ENCODE peak calls at places on chromosomes 3 and 15, in seven cellular contexts. One of them, this sample, is unnamed.

GRCh38 chr15:51718199-51718598 is 19.3 kb downstream of the LYSMD2 start:
- DNase-seq in fibroblast of the aortic adventitia: no peak
- DNase-seq in AG04450: no peak
- DNase-seq in glutamatergic neuron: no peak
- DNase-seq in BE2C: no peak
- DNase-seq in natural killer cell: no peak
- DNase-seq in fibroblast of lung: no peak
- DNase-seq in this sample: no peak

GRCh38 chr3:143604402-143604801 is 243.9 kb downstream of the SLC9A9 start:
- DNase-seq in BE2C: no peak
- DNase-seq in AG04450: no peak
- DNase-seq in fibroblast of lung: no peak
- DNase-seq in fibroblast of the aortic adventitia: no peak
- DNase-seq in natural killer cell: no peak
- DNase-seq in glutamatergic neuron: no peak
- DNase-seq in this sample: no peak

GRCh38 chr15:53974813-53975212 is 3.4 kb upstream of the UNC13C start:
- DNase-seq in BE2C: no peak
- DNase-seq in glutamatergic neuron: no peak
- DNase-seq in fibroblast of the aortic adventitia: no peak
- DNase-seq in natural killer cell: no peak
- DNase-seq in AG04450: no peak
- DNase-seq in fibroblast of lung: no peak
- DNase-seq in this sample: no peak

GRCh38 chr15:43748376-43748775 is 2.1 kb downstream of the PDIA3 start:
- DNase-seq in glutamatergic neuron: no peak
- DNase-seq in fibroblast of the aortic adventitia: peak; percentile 48
- DNase-seq in fibroblast of lung: peak; percentile 15
- DNase-seq in AG04450: no peak
- DNase-seq in natural killer cell: no peak
- DNase-seq in BE2C: no peak
- DNase-seq in this sample: no peak

GRCh38 chr3:149388001-149388435 is 10.6 kb upstream of the TM4SF1 start:
- DNase-seq in AG04450: peak; percentile 85
- DNase-seq in BE2C: no peak
- DNase-seq in glutamatergic neuron: no peak
- DNase-seq in fibroblast of the aortic adventitia: peak; percentile 88
- DNase-seq in natural killer cell: no peak
- DNase-seq in fibroblast of lung: peak; percentile 95
- DNase-seq in this sample: no peak

GRCh38 chr3:106229495-106230278 is 360.9 kb upstream of the CBLB start:
- DNase-seq in fibroblast of the aortic adventitia: no peak
- DNase-seq in BE2C: no peak
- DNase-seq in fibroblast of lung: no peak
- DNase-seq in natural killer cell: no peak
- DNase-seq in glutamatergic neuron: no peak
- DNase-seq in AG04450: no peak
- DNase-seq in this sample: no peak

GRCh38 chr3:10352146-10352911 is 31.4 kb upstream of the SEC13 start:
- DNase-seq in fibroblast of lung: peak; percentile 90
- DNase-seq in natural killer cell: no peak
- DNase-seq in BE2C: no peak
- DNase-seq in fibroblast of the aortic adventitia: peak; percentile 75
- DNase-seq in glutamatergic neuron: no peak
- DNase-seq in AG04450: peak; percentile 86
- DNase-seq in this sample: no peak

GRCh38 chr3:156497326-156497725 is 57.6 kb downstream of the SSR3 start:
- DNase-seq in natural killer cell: no peak
- DNase-seq in fibroblast of lung: peak; percentile 88
- DNase-seq in AG04450: no peak
- DNase-seq in glutamatergic neuron: no peak
- DNase-seq in BE2C: no peak
- DNase-seq in fibroblast of the aortic adventitia: no peak
- DNase-seq in this sample: no peak

GRCh38 chr3:98814799-98815450 is 51.8 kb downstream of the ST3GAL6 start:
- DNase-seq in fibroblast of the aortic adventitia: peak; percentile 73
- DNase-seq in fibroblast of lung: peak; percentile 79
- DNase-seq in BE2C: no peak
- DNase-seq in glutamatergic neuron: no peak
- DNase-seq in natural killer cell: no peak
- DNase-seq in AG04450: peak; percentile 61
- DNase-seq in this sample: no peak

GRCh38 chr3:94004301-94004910 is 24.0 kb downstream of the STX19 start:
- DNase-seq in fibroblast of lung: peak; percentile 70
- DNase-seq in fibroblast of the aortic adventitia: peak; percentile 88
- DNase-seq in glutamatergic neuron: no peak
- DNase-seq in BE2C: no peak
- DNase-seq in natural killer cell: no peak
- DNase-seq in AG04450: peak; percentile 53
- DNase-seq in this sample: no peak

GRCh38 chr3:15333099-15333956 is 942 bp upstream of the SH3BP5 start:
- DNase-seq in fibroblast of lung: no peak
- DNase-seq in fibroblast of the aortic adventitia: peak; percentile 29
- DNase-seq in natural killer cell: no peak
- DNase-seq in glutamatergic neuron: no peak
- DNase-seq in BE2C: no peak
- DNase-seq in AG04450: no peak
- DNase-seq in this sample: no peak

GRCh38 chr3:158569717-158570244 is 1.2 kb upstream of the MLF1 start:
- DNase-seq in AG04450: no peak
- DNase-seq in glutamatergic neuron: no peak
- DNase-seq in fibroblast of the aortic adventitia: no peak
- DNase-seq in BE2C: no peak
- DNase-seq in natural killer cell: no peak
- DNase-seq in fibroblast of lung: no peak
- DNase-seq in this sample: no peak

GRCh38 chr3:67853520-67853919 is 199.1 kb upstream of the SUCLG2 start:
- DNase-seq in BE2C: no peak
- DNase-seq in AG04450: no peak
- DNase-seq in glutamatergic neuron: no peak
- DNase-seq in fibroblast of lung: no peak
- DNase-seq in fibroblast of the aortic adventitia: no peak
- DNase-seq in natural killer cell: no peak
- DNase-seq in this sample: no peak

GRCh38 chr3:121976727-121977126 is 45.3 kb downstream of the ILDR1 start:
- DNase-seq in AG04450: no peak
- DNase-seq in natural killer cell: no peak
- DNase-seq in fibroblast of the aortic adventitia: no peak
- DNase-seq in fibroblast of lung: no peak
- DNase-seq in BE2C: no peak
- DNase-seq in glutamatergic neuron: no peak
- DNase-seq in this sample: no peak

GRCh38 chr15:50066202-50066601 is 52.8 kb downstream of the ATP8B4 start:
- DNase-seq in BE2C: no peak
- DNase-seq in AG04450: no peak
- DNase-seq in fibroblast of lung: peak; percentile 15
- DNase-seq in fibroblast of the aortic adventitia: no peak
- DNase-seq in glutamatergic neuron: no peak
- DNase-seq in natural killer cell: peak; percentile 48
- DNase-seq in this sample: no peak

DNA sequence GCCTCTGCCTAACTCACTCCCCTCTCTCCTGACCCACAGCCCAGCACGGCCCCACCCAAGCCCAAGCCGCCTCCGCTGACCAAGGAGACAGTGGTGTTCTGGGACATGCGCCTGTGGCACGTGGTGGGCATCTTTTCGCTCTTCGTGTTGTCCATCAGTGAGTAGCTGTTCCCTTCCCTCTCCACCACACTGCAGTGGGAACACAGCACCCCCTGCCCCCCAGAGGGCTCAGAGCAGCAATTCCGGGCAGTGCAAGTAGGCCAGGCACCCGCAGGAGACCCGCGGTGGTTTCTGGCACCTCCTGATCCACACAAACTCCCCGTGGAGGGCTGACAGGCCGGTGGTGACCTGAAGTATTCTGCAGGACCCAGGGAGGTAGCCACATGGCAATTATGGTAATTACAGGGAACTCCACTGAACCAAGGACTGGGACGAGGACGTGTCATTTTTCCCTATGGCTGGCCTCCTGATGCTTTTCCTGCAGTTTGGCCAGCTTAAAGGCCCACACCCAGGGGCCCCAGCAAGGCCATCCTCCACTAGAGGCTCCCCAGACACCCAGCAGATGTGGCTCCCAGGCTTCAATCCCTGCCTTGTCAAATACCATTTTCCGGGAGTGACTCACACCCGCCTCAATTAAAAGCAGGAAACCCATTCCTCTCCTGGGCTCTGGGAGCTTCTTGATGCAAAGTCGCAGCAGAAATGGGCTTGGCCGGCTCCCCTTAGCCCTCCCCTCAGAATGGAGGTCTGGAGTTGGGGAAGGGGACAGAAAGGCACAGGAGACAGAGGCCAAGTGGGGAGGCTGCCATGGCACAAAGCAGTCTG is 4.8 kb downstream of the TMIE start:
- DNase-seq in fibroblast of lung: peak; percentile 58
- DNase-seq in BE2C: peak; percentile 27
- DNase-seq in AG04450: no peak
- DNase-seq in glutamatergic neuron: peak; percentile 19
- DNase-seq in natural killer cell: no peak
- DNase-seq in fibroblast of the aortic adventitia: peak; percentile 31
- DNase-seq in this sample: no peak
- TF ChIP-seq CTCF in fibroblast of lung: no peak
- TF ChIP-seq CTCF in BE2C: no peak
- TF ChIP-seq CTCF in AG04450: peak; percentile 12
- TF ChIP-seq CTCF in glutamatergic neuron: no peak
- TF ChIP-seq CTCF in natural killer cell: no peak
- TF ChIP-seq CTCF in fibroblast of the aortic adventitia: no peak
- TF ChIP-seq CTCF in this sample: no peak

DNA sequence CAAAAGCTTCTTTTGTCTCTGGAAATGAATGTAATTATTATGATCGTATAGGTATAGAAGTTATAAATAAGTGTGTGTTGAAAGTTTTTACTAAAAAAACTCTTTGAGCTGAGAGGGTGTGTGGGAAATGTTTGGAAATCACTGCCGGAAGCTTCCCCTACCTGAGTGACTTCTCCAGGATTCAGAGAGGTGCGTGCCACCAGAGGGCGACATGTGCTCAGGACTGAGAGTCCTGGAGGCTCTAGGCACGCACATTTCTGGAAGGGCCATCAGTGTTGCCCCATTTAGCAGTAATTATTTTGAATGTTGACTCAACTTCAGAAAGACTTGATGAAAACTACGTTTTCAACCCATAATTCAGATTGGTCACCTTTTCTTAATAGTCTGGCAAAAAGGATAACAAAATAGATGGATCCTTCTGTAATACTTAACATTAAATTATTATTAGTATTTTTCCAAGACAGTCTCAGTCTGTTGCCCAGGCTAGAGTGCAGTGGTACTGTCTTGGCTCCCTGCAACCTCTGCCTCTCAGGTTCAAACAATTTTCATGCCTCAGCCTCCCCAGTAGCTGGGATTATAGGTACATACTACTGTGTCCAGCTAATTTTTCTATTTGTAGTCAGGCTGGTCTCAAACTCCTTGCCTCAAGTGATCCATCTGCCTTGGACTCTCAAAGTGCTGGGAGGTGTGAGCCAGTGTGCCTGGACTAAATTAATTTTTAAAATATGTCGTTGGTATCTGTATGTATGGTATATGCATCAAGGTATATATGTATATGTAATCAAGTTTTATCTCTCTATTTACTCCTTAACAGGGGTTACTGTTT is 34.5 kb downstream of the GPR171 start:
- DNase-seq in natural killer cell: peak; percentile 65
- DNase-seq in BE2C: peak; percentile 86
- DNase-seq in fibroblast of the aortic adventitia: peak; percentile 73
- DNase-seq in fibroblast of lung: peak; percentile 43
- DNase-seq in AG04450: peak; percentile 18
- DNase-seq in glutamatergic neuron: peak; percentile 86
- DNase-seq in this sample: no peak
- TF ChIP-seq CTCF in natural killer cell: peak; percentile 84
- TF ChIP-seq CTCF in BE2C: peak; percentile 95
- TF ChIP-seq CTCF in fibroblast of the aortic adventitia: peak; percentile 81
- TF ChIP-seq CTCF in fibroblast of lung: peak; percentile 82
- TF ChIP-seq CTCF in AG04450: peak; percentile 86
- TF ChIP-seq CTCF in glutamatergic neuron: peak; percentile 63
- TF ChIP-seq CTCF in this sample: peak; percentile 83

GRCh38 chr3:25962255-25962654 is 172.4 kb downstream of the OXSM start:
- DNase-seq in natural killer cell: no peak
- DNase-seq in fibroblast of lung: no peak
- DNase-seq in fibroblast of the aortic adventitia: no peak
- DNase-seq in glutamatergic neuron: no peak
- DNase-seq in BE2C: no peak
- DNase-seq in AG04450: no peak
- DNase-seq in this sample: no peak
- TF ChIP-seq CTCF in natural killer cell: no peak
- TF ChIP-seq CTCF in fibroblast of lung: no peak
- TF ChIP-seq CTCF in fibroblast of the aortic adventitia: no peak
- TF ChIP-seq CTCF in glutamatergic neuron: peak; percentile 25
- TF ChIP-seq CTCF in BE2C: no peak
- TF ChIP-seq CTCF in AG04450: peak; percentile 4
- TF ChIP-seq CTCF in this sample: peak; percentile 43

GRCh38 chr3:13260259-13261103 is 159.6 kb downstream of the NUP210 start:
- DNase-seq in BE2C: no peak
- DNase-seq in natural killer cell: no peak
- DNase-seq in fibroblast of the aortic adventitia: no peak
- DNase-seq in AG04450: no peak
- DNase-seq in fibroblast of lung: no peak
- DNase-seq in glutamatergic neuron: no peak
- DNase-seq in this sample: no peak
- TF ChIP-seq CTCF in BE2C: peak; percentile 32
- TF ChIP-seq CTCF in natural killer cell: no peak
- TF ChIP-seq CTCF in fibroblast of the aortic adventitia: no peak
- TF ChIP-seq CTCF in AG04450: no peak
- TF ChIP-seq CTCF in fibroblast of lung: no peak
- TF ChIP-seq CTCF in glutamatergic neuron: peak; percentile 43
- TF ChIP-seq CTCF in this sample: peak; percentile 58

DNA sequence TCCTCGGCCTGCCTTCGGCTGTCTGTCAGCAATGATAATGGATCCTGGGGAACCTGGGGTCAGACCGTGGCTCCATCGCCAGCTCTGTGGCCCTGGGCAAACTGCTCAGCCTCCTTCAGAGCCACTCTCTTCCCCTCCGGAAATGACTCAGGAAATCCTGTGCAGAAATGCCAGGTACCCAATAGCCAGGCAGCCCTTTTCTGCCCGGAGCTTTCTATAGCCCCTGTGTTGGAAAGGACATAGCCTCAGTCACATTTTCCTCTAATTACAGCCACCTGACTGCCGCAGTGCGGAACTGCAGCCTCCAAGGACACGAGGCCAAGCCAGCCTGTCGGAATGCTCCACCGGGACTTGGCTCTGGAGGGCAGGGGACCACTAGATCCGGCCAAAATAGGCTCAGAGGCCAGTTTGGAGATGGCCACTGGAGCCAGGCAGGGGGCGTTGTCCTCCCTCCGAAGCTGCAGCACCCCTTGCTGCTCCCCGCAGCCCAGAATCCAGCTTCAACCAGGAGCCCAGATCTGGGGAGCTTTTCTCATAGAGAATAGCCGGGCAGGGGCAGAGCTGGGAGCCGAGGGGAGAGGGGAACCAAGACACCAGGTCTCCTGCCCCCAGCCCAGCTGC is 11.6 kb upstream of the ZXDC start:
- DNase-seq in fibroblast of the aortic adventitia: no peak
- DNase-seq in BE2C: no peak
- DNase-seq in glutamatergic neuron: peak; percentile 57
- DNase-seq in natural killer cell: no peak
- DNase-seq in fibroblast of lung: no peak
- DNase-seq in AG04450: no peak
- DNase-seq in this sample: no peak
- TF ChIP-seq CTCF in fibroblast of the aortic adventitia: peak; percentile 26
- TF ChIP-seq CTCF in BE2C: peak; percentile 43
- TF ChIP-seq CTCF in glutamatergic neuron: peak; percentile 42
- TF ChIP-seq CTCF in natural killer cell: no peak
- TF ChIP-seq CTCF in fibroblast of lung: no peak
- TF ChIP-seq CTCF in AG04450: peak; percentile 16
- TF ChIP-seq CTCF in this sample: peak; percentile 47

This sample was measured in type B pancreatic cell.